ENCODE peak calls at places on chromosomes 2 and 18, in eight cellular contexts. J is K562, B is H1, A is WTC11, T is HCT116, P is A549, L is HepG2, D is GM12878. W is an unnamed sample.

GRCh38 chr18:63480476-63480875 is 3.7 kb downstream of the SERPINB5 start:
- DNase-seq in A (no peak), L (no peak), B (no peak), P (no peak), T (no peak), D (no peak), J (no peak), W (no peak)

GRCh38 chr2:235045336-235045972 is 93.6 kb downstream of the SH3BP4 start:
- DNase-seq in A (no peak), T (no peak), L (no peak), P (no peak), J (no peak), D (peak), B (no peak), W (peak)

GRCh38 chr2:47002480-47003381 is 87.1 kb upstream of the MCFD2 start:
- DNase-seq in J (no peak), B (no peak), D (no peak), L (no peak), A (no peak), T (no peak), P (no peak), W (peak)

GRCh38 chr2:58731488-58731869 is 490.4 kb upstream of the FANCL start:
- DNase-seq in T (no peak), D (no peak), L (no peak), P (no peak), B (no peak), A (no peak), J (peak), W (peak)

GRCh38 chr2:169910109-169910799 is 83.0 kb downstream of the UBR3 start:
- DNase-seq in T (no peak), D (no peak), L (no peak), B (no peak), A (no peak), P (no peak), J (peak), W (no peak)

GRCh38 chr2:126527836-126528490 is 128.0 kb upstream of the GYPC start:
- DNase-seq in T (peak), D (peak), P (peak), B (peak), L (peak), A (peak), J (peak), W (peak)

GRCh38 chr2:10407841-10408648 is 40.1 kb downstream of the ODC1 start:
- DNase-seq in T (peak), D (peak), P (peak), B (no peak), A (no peak), J (peak), L (peak), W (peak)

GRCh38 chr2:138182913-138183312 is 218.6 kb downstream of the HNMT start:
- DNase-seq in P (no peak), T (no peak), A (no peak), D (no peak), L (no peak), J (no peak), B (no peak), W (no peak)

GRCh38 chr2:45826889-45827635 is 175.6 kb downstream of the PRKCE start:
- DNase-seq in B (no peak), J (no peak), P (no peak), T (no peak), L (no peak), A (no peak), D (no peak), W (no peak)

GRCh38 chr2:65231121-65231520 is 3.5 kb downstream of the ACTR2 start:
- DNase-seq in A (no peak), D (no peak), B (no peak), L (no peak), T (no peak), P (no peak), J (no peak), W (no peak)

GRCh38 chr2:129334128-129334527 is 645.3 kb upstream of the RAB6C start:
- DNase-seq in B (no peak), A (no peak), P (no peak), J (no peak), T (no peak), L (no peak), D (no peak), W (no peak)

GRCh38 chr2:144713410-144713809 is 193.5 kb upstream of the ZEB2 start:
- DNase-seq in J (no peak), B (no peak), A (no peak), L (no peak), T (no peak), D (no peak), P (no peak), W (no peak)

GRCh38 chr2:240383871-240384700 is 51.4 kb upstream of the GPC1 start:
- DNase-seq in P (no peak), A (no peak), D (no peak), T (no peak), L (no peak), J (no peak), B (no peak), W (no peak)

GRCh38 chr18:61852496-61852895 is 40.3 kb downstream of the RNF152 start:
- DNase-seq in A (no peak), J (no peak), T (no peak), L (no peak), D (no peak), P (no peak), B (no peak), W (no peak)

GRCh38 chr2:24540011-24540477 is 49.0 kb downstream of the NCOA1 start:
- DNase-seq in B (no peak), P (no peak), L (no peak), A (no peak), J (no peak), D (no peak), T (no peak), W (no peak)

DNA sequence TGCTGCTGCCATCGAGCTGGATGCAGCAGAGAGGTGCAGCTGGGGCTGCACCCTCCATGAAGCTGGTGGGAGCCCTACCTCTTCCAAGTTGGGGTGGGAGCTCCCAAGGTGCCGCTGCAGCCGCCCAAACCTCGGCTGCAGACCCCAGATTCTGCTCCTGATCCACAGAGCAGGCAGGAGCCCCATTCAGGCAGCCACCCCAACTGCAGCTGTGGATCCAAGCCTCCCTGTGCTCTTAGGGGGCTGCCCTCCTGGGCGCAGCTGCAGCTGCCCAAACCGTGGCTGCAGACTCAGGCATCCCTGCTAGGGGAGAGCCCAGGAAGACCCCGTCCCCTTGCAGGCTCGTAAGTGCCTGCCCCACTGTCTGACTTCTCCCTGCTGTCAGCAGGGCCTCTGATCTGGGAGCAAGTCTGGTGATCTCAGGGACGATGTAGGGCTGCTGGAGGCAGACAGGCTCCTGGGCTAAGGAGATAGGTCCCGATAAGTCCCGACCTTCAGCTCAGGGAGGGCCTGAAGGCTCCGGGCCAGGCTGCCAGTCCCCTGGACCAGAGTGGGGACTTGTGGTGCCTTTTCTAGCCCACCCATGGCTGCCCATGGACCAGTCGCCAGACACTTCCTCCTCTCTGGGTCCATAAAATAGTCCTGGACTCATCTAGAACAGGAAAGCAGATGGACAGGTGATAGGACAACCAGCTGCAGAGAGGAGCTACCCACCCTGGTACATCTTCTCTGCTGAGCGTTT is 767.1 kb upstream of the CDH7 start:
- DNase-seq in P (no peak), B (no peak), L (no peak), D (no peak), A (no peak), J (no peak), T (no peak), W (no peak)
- TF ChIP-seq MAX in P (no peak), B (no peak), L (no peak), D (no peak), A (no peak), J (no peak), T (no peak), W (no peak)

GRCh38 chr18:77250501-77250925 is 865 bp downstream of the GALR1 start:
- DNase-seq in B (no peak), A (peak), L (no peak), P (no peak), T (no peak), D (no peak), J (no peak), W (no peak)

GRCh38 chr18:77248873-77249582 is 620 bp upstream of the GALR1 start:
- DNase-seq in A (no peak), J (no peak), D (no peak), L (no peak), T (no peak), B (no peak), P (no peak), W (no peak)

GRCh38 chr18:77251730-77252050 is 2.0 kb downstream of the GALR1 start:
- DNase-seq in A (no peak), P (no peak), J (no peak), L (no peak), D (no peak), T (no peak), B (no peak), W (no peak)

GRCh38 chr18:77250926-77251729 is 1.5 kb downstream of the GALR1 start:
- DNase-seq in J (no peak), A (peak), D (no peak), P (no peak), L (no peak), T (no peak), B (no peak), W (no peak)

GRCh38 chr18:77249583-77250500 is at the start of gene GALR1:
- DNase-seq in T (no peak), A (peak), P (no peak), B (no peak), L (no peak), D (no peak), J (no peak), W (no peak)
- TF ChIP-seq MAX in T (no peak), A (no peak), P (no peak), B (peak), L (no peak), D (no peak), J (no peak), W (no peak)

GRCh38 chr2:51810197-51810596 is 778.3 kb upstream of the NRXN1 start:
- DNase-seq in J (no peak), T (no peak), B (no peak), A (no peak), P (no peak), D (no peak), L (no peak), W (no peak)

GRCh38 chr2:51812138-51812866 is 780.4 kb upstream of the NRXN1 start:
- DNase-seq in T (peak), D (no peak), B (no peak), P (peak), L (no peak), J (no peak), A (no peak), W (no peak)

DNA sequence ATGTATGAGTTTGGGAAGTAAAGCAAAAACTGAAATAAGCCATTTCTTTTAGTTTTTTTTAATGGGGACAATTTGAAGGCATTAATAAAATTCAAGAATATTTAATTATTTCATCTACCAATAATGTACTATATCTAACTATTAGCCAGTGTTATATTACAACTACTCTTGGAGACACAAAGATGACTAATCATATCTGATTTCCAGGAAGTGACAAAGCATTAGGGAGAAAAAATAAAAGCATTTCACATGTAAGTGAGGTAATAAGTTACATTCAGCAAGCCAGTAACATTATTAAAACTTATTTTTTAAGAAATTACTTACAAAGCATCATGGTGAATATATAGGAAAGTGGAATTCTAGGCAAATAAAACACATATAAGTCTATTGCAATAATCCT is 781.3 kb upstream of the NRXN1 start:
- DNase-seq in P (peak), J (no peak), T (peak), B (no peak), L (no peak), D (no peak), A (no peak), W (no peak)
- TF ChIP-seq MAX in P (no peak), J (no peak), T (no peak), B (no peak), L (no peak), D (no peak), A (no peak), W (no peak)

GRCh38 chr2:1140389-1141003 is 189.8 kb downstream of the SNTG2 start:
- DNase-seq in B (peak), D (no peak), P (peak), L (peak), J (peak), T (no peak), A (peak), W (peak)
- TF ChIP-seq MAX in B (no peak), D (no peak), P (no peak), L (no peak), J (no peak), T (no peak), A (no peak), W (no peak)

DNA sequence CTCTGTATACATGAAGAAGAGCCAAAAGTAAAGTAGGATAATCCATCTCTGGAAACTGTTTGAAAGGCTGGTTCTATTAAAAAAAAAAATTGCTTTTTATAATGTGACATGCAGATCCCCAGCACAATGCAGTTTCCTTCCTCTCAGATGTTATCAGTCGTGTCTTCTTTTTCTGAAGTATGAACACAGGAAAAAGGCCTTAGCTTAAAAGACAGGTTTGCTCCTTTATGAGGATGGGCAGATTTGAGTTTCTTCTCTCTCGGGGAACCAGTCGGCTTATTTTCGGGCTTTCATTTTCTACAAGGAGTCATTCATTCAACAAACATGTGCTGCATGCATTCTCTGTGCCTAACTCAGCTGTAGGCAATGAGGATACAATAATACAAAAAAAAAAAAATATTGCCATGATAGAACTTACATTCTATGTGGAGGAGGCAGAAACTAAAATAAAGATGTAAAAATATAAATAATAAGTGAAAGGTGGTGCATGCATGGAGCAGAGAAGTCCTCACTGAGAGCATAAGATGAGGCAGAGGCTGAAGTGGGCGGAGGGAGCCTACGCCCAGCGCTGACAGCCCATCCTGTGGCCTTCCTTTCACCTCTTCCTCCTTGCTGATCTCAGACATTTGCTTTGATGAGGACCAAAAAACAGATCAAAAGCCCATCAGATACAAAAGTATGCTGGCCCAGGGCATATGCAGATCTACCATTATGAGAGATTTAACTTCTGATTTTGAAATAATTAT is at the start of gene CD226:
- DNase-seq in A (no peak), D (no peak), J (no peak), T (no peak), L (no peak), B (no peak), P (no peak), W (no peak)
- TF ChIP-seq MAX in A (no peak), D (no peak), J (no peak), T (no peak), L (no peak), B (no peak), P (no peak), W (no peak)

GRCh38 chr18:58190842-58191530 is 147.0 kb downstream of the NEDD4L start:
- DNase-seq in D (no peak), A (no peak), P (no peak), L (no peak), J (no peak), T (no peak), B (no peak), W (no peak)
- TF ChIP-seq MAX in D (no peak), A (no peak), P (no peak), L (no peak), J (no peak), T (no peak), B (no peak), W (no peak)

GRCh38 chr2:231646471-231646870 is 53.8 kb downstream of the TEX44 start:
- DNase-seq in J (no peak), T (no peak), B (no peak), L (no peak), A (no peak), D (no peak), P (peak), W (no peak)
- TF ChIP-seq MAX in J (no peak), T (no peak), B (no peak), L (no peak), A (no peak), D (no peak), P (no peak), W (no peak)